ENCODE peak calls at places on chromosomes 2 and 18, in ten cellular contexts. N, I, A, P, H, K, C, B, E and O are unnamed samples.

GRCh38 chr18:55097406-55098170 is 138.3 kb upstream of the CCDC68 start:
- DNase-seq in K (no peak), H (no peak), I (no peak), A (peak), P (peak), B (no peak), E (peak), N (no peak), C (no peak), O (no peak)

GRCh38 chr2:209525834-209526281 is 102.0 kb downstream of the MAP2 start:
- DNase-seq in P (peak), A (no peak), C (no peak), K (no peak), E (peak), I (peak), H (no peak), N (no peak), B (peak), O (no peak)

GRCh38 chr2:174688079-174688478 is 76.2 kb downstream of the CHRNA1 start:
- DNase-seq in H (no peak), C (peak), E (peak), A (no peak), I (peak), B (no peak), P (peak), N (no peak), K (no peak), O (no peak)

GRCh38 chr18:26460449-26461091 is 87.8 kb downstream of the KCTD1 start:
- DNase-seq in H (no peak), E (peak), C (no peak), A (peak), P (peak), I (peak), K (peak), N (no peak), B (no peak), O (no peak)

GRCh38 chr2:25127631-25128030 is 40.7 kb downstream of the POMC start:
- DNase-seq in A (no peak), H (peak), I (peak), C (no peak), K (no peak), E (peak), B (no peak), P (peak), N (no peak), O (no peak)

GRCh38 chr2:20728114-20728758 is 61.3 kb downstream of the GDF7 start:
- DNase-seq in A (no peak), C (peak), I (peak), P (peak), E (no peak), H (no peak), K (no peak), N (no peak), B (no peak), O (no peak)

GRCh38 chr2:100571668-100572067 is 8.9 kb downstream of the PDCL3 start:
- DNase-seq in C (peak), A (no peak), H (no peak), P (peak), E (no peak), K (no peak), N (no peak), B (no peak), I (no peak), O (no peak)

GRCh38 chr2:150911766-150912280 is 349.8 kb downstream of the RBM43 start:
- DNase-seq in C (peak), B (peak), P (peak), E (peak), H (no peak), N (no peak), I (peak), A (no peak), K (peak), O (peak)

GRCh38 chr2:101832114-101832513 is 134.6 kb downstream of the MAP4K4 start:
- DNase-seq in B (no peak), C (no peak), P (no peak), I (no peak), H (no peak), N (no peak), A (no peak), E (no peak), K (no peak), O (no peak)

GRCh38 chr2:80567991-80568390 is 263.4 kb upstream of the LRRTM1 start:
- DNase-seq in I (no peak), H (no peak), N (no peak), B (no peak), P (no peak), K (no peak), E (no peak), A (no peak), C (no peak), O (no peak)

GRCh38 chr2:196486145-196486544 is 153.4 kb upstream of the CCDC150 start:
- DNase-seq in I (no peak), E (no peak), P (no peak), C (no peak), N (no peak), B (no peak), H (peak), K (peak), A (no peak), O (no peak)

GRCh38 chr2:1605659-1606400 is 138.5 kb downstream of the PXDN start:
- DNase-seq in P (peak), C (no peak), K (no peak), A (no peak), B (no peak), E (peak), N (no peak), I (peak), H (no peak), O (no peak)

GRCh38 chr2:222854773-222855700 is 5.8 kb upstream of the ACSL3 start:
- DNase-seq in B (no peak), E (no peak), C (no peak), H (no peak), P (peak), K (no peak), A (no peak), I (peak), N (no peak), O (no peak)

GRCh38 chr2:46486441-46486840 is 7.1 kb downstream of the TMEM247 start:
- DNase-seq in C (no peak), B (no peak), P (no peak), I (no peak), A (no peak), H (no peak), K (no peak), N (no peak), E (no peak), O (no peak)

GRCh38 chr2:36343601-36344000 is 12.0 kb upstream of the CRIM1 start:
- DNase-seq in K (no peak), A (no peak), B (no peak), P (no peak), E (peak), N (no peak), H (no peak), I (no peak), C (no peak), O (no peak)

GRCh38 chr2:55224761-55225261 is 7.3 kb downstream of the CLHC1 start:
- DNase-seq in K (peak), A (no peak), P (no peak), B (no peak), E (no peak), H (peak), C (no peak), I (no peak), N (no peak), O (peak)

GRCh38 chr2:176129013-176129796 is at the start of gene HOXD8:
- DNase-seq in E (peak), I (peak), C (no peak), N (no peak), P (peak), K (peak), H (no peak), A (peak), B (peak), O (peak)

GRCh38 chr2:65916785-65917295 is 484.4 kb upstream of the SPRED2 start:
- DNase-seq in P (no peak), C (no peak), B (no peak), H (no peak), A (no peak), I (no peak), N (no peak), K (no peak), E (no peak), O (no peak)

GRCh38 chr2:222698276-222698675 is 26.8 kb downstream of the MOGAT1 start:
- DNase-seq in A (no peak), B (no peak), C (no peak), N (no peak), H (no peak), P (peak), I (no peak), E (no peak), K (no peak), O (no peak)